ENCODE peak calls at places on chromosomes 1 and 21, in eight cellular contexts. X is PC-3, R is hepatocyte, F is GM23248, Z is OCI-LY7, G is MM.1S, E is neural progenitor cell, H is HCT116. W is an unnamed sample.

GRCh38 chr1:241647658-241648057 is 4.4 kb upstream of the WDR64 start:
- DNase-seq in X (peak; percentile 60), R (no peak), F (peak; percentile 59), Z (no peak), G (no peak), E (no peak), H (no peak), W (no peak)

GRCh38 chr1:77642941-77643340 is 39.5 kb downstream of the ZZZ3 start:
- DNase-seq in X (no peak), R (no peak), F (no peak), Z (no peak), G (no peak), E (no peak), H (no peak), W (peak; percentile 20)

GRCh38 chr21:41845310-41846032 is 33.7 kb downstream of the PRDM15 start:
- DNase-seq in X (no peak), R (no peak), F (peak; percentile 36), Z (no peak), G (no peak), E (no peak), H (no peak), W (no peak)

GRCh38 chr1:17392199-17392740 is 20.3 kb downstream of the PADI6 start:
- DNase-seq in X (no peak), R (no peak), F (peak; percentile 18), Z (no peak), G (no peak), E (no peak), H (no peak), W (no peak)

GRCh38 chr21:40245021-40245420 is 377.8 kb downstream of the PCP4 start:
- DNase-seq in X (no peak), R (no peak), F (no peak), Z (no peak), G (no peak), E (no peak), H (no peak), W (no peak)

GRCh38 chr1:68339505-68339904 is 107.2 kb upstream of the WLS start:
- DNase-seq in X (peak; percentile 17), R (peak; percentile 40), F (peak; percentile 85), Z (no peak), G (no peak), E (no peak), H (no peak), W (no peak)

GRCh38 chr1:187626056-187626455 is 797.3 kb downstream of the PLA2G4A start:
- DNase-seq in X (no peak), R (peak; percentile 18), F (no peak), Z (no peak), G (no peak), E (no peak), H (no peak), W (no peak)

GRCh38 chr1:8151647-8152046 is 125.5 kb upstream of the ERRFI1 start:
- DNase-seq in X (no peak), R (no peak), F (no peak), Z (no peak), G (no peak), E (no peak), H (no peak), W (no peak)

GRCh38 chr1:4700801-4701200 is 46.4 kb downstream of the AJAP1 start:
- DNase-seq in X (no peak), R (no peak), F (no peak), Z (peak; percentile 5), G (no peak), E (peak; percentile 46), H (no peak), W (no peak)

GRCh38 chr1:155776414-155776813 is 80.6 kb downstream of the GON4L start:
- DNase-seq in X (peak; percentile 58), R (no peak), F (no peak), Z (no peak), G (no peak), E (no peak), H (no peak), W (no peak)

GRCh38 chr1:208597571-208597970 is 353.4 kb upstream of the PLXNA2 start:
- DNase-seq in X (no peak), R (no peak), F (no peak), Z (no peak), G (no peak), E (no peak), H (no peak), W (no peak)

GRCh38 chr1:238485062-238485905 is 594.6 kb upstream of the ZP4 start:
- DNase-seq in X (peak; percentile 60), R (peak; percentile 69), F (peak; percentile 73), Z (no peak), G (no peak), E (peak; percentile 38), H (no peak), W (peak; percentile 12)

GRCh38 chr1:62687421-62687902 is 724 bp downstream of the DOCK7 start:
- DNase-seq in X (peak; percentile 42), R (peak; percentile 58), F (peak; percentile 66), Z (peak; percentile 55), G (peak; percentile 35), E (peak; percentile 81), H (no peak), W (no peak)

GRCh38 chr1:152996633-152997385 is 4.7 kb upstream of the SPRR3 start:
- DNase-seq in X (no peak), R (no peak), F (no peak), Z (no peak), G (no peak), E (peak; percentile 7), H (no peak), W (peak; percentile 21)

GRCh38 chr1:47755368-47755990 is 241.7 kb downstream of the TRABD2B start:
- DNase-seq in X (peak; percentile 25), R (no peak), F (peak; percentile 8), Z (peak; percentile 59), G (peak; percentile 58), E (peak; percentile 60), H (peak; percentile 28), W (peak; percentile 83)

GRCh38 chr1:224498574-224499170 is 64.1 kb upstream of the WDR26 start:
- DNase-seq in X (peak; percentile 94), R (peak; percentile 29), F (peak; percentile 83), Z (no peak), G (no peak), E (peak; percentile 54), H (no peak), W (peak; percentile 96)
- TF ChIP-seq EZH2phosphoT487 in X (no peak), R (no peak), F (no peak), Z (no peak), G (no peak), E (no peak), H (no peak), W (no peak)

GRCh38 chr1:39195166-39196111 is 9.1 kb upstream of the MACF1 start:
- DNase-seq in X (peak; percentile 60), R (no peak), F (peak; percentile 61), Z (no peak), G (no peak), E (no peak), H (no peak), W (no peak)
- TF ChIP-seq EZH2phosphoT487 in X (no peak), R (no peak), F (no peak), Z (no peak), G (no peak), E (no peak), H (no peak), W (no peak)

GRCh38 chr1:199735660-199736059 is 291.9 kb upstream of the NR5A2 start:
- DNase-seq in X (no peak), R (no peak), F (no peak), Z (no peak), G (no peak), E (peak; percentile 23), H (no peak), W (peak; percentile 21)

GRCh38 chr1:199734186-199734585 is 293.3 kb upstream of the NR5A2 start:
- DNase-seq in X (no peak), R (no peak), F (no peak), Z (no peak), G (no peak), E (no peak), H (no peak), W (no peak)

GRCh38 chr1:199728345-199728744 is 299.2 kb upstream of the NR5A2 start:
- DNase-seq in X (no peak), R (no peak), F (no peak), Z (no peak), G (no peak), E (no peak), H (no peak), W (no peak)

GRCh38 chr1:199736646-199737045 is 290.9 kb upstream of the NR5A2 start:
- DNase-seq in X (no peak), R (no peak), F (no peak), Z (no peak), G (no peak), E (no peak), H (no peak), W (no peak)

GRCh38 chr1:199733125-199733524 is 294.4 kb upstream of the NR5A2 start:
- DNase-seq in X (peak; percentile 51), R (no peak), F (no peak), Z (no peak), G (no peak), E (no peak), H (no peak), W (no peak)
- TF ChIP-seq EZH2phosphoT487 in X (no peak), R (no peak), F (no peak), Z (no peak), G (no peak), E (no peak), H (no peak), W (no peak)

GRCh38 chr1:905811-906531 is 17.8 kb upstream of the SAMD11 start:
- DNase-seq in X (no peak), R (peak; percentile 8), F (peak; percentile 62), Z (no peak), G (no peak), E (peak; percentile 1), H (no peak), W (no peak)

GRCh38 chr1:905071-905749 is 18.5 kb upstream of the SAMD11 start:
- DNase-seq in X (no peak), R (peak; percentile 66), F (peak; percentile 72), Z (peak; percentile 50), G (no peak), E (peak; percentile 37), H (no peak), W (peak; percentile 76)

GRCh38 chr1:903305-903704 is 20.4 kb upstream of the SAMD11 start:
- DNase-seq in X (no peak), R (no peak), F (no peak), Z (no peak), G (no peak), E (no peak), H (no peak), W (no peak)

GRCh38 chr1:903721-904270 is 19.9 kb upstream of the SAMD11 start:
- DNase-seq in X (no peak), R (peak; percentile 7), F (no peak), Z (no peak), G (no peak), E (peak; percentile 1), H (no peak), W (no peak)

GRCh38 chr1:904271-904950 is 19.3 kb upstream of the SAMD11 start:
- DNase-seq in X (peak; percentile 79), R (peak; percentile 90), F (peak; percentile 89), Z (peak; percentile 74), G (peak; percentile 62), E (peak; percentile 87), H (peak; percentile 43), W (peak; percentile 79)
- TF ChIP-seq EZH2phosphoT487 in X (no peak), R (no peak), F (no peak), Z (no peak), G (no peak), E (peak; percentile 73), H (no peak), W (no peak)

GRCh38 chr1:32094721-32095521 is 12.9 kb upstream of the KPNA6 start:
- DNase-seq in X (peak; percentile 66), R (peak; percentile 56), F (no peak), Z (no peak), G (no peak), E (no peak), H (no peak), W (no peak)

GRCh38 chr1:32091591-32091990 is 16.3 kb upstream of the KPNA6 start:
- DNase-seq in X (no peak), R (no peak), F (no peak), Z (no peak), G (no peak), E (no peak), H (no peak), W (no peak)

GRCh38 chr1:32091176-32091575 is 16.7 kb upstream of the KPNA6 start:
- DNase-seq in X (no peak), R (no peak), F (no peak), Z (no peak), G (no peak), E (no peak), H (no peak), W (no peak)
- TF ChIP-seq EZH2phosphoT487 in X (no peak), R (no peak), F (no peak), Z (no peak), G (no peak), E (no peak), H (no peak), W (no peak)